ENCODE peak calls at places on chromosomes 16 and 17, in seven cellular contexts. J is HuH-7; X is stomach; D is neural crest cell; C is COR-L47; P is activated CD4-positive, alpha-beta T cell treated with anti-CD3 and anti-CD28 coated beads, Interleukin-2, amount 10 ng/mL, durations not matched to agents 7 days and 5 days; V is BJ. L is an unnamed sample.
A peak's percentile ranks its signal among the peaks of the same experiment; 100 is the strongest.

GRCh38 chr16:51268237-51268636 is 117.2 kb upstream of the SALL1 start:
- DNase-seq in P (no peak), V (no peak), J (no peak), D (no peak), X (no peak), C (no peak), L (no peak)

GRCh38 chr16:67284699-67285646 is 5.6 kb downstream of the PLEKHG4 start:
- DNase-seq in X (peak; percentile 61), V (no peak), D (peak; percentile 26), C (peak; percentile 97), J (peak; percentile 84), P (no peak), L (peak; percentile 66)

GRCh38 chr17:74754832-74755231 is 6.4 kb downstream of the NHERF1 start:
- DNase-seq in P (no peak), J (no peak), V (no peak), C (no peak), D (no peak), X (no peak), L (no peak)

GRCh38 chr17:55407641-55408566 is 13.7 kb downstream of the MMD start:
- DNase-seq in D (no peak), P (no peak), C (no peak), X (no peak), J (no peak), V (no peak), L (no peak)

GRCh38 chr17:80695979-80696378 is 151.3 kb downstream of the RPTOR start:
- DNase-seq in V (no peak), J (no peak), D (no peak), P (no peak), C (no peak), X (no peak), L (no peak)

GRCh38 chr16:10984509-10984908 is 40.1 kb downstream of the CLEC16A start:
- DNase-seq in P (no peak), D (no peak), C (no peak), X (no peak), J (no peak), V (no peak), L (no peak)

GRCh38 chr17:38442548-38442947 is 14.3 kb downstream of the ARHGAP23 start:
- DNase-seq in C (no peak), D (no peak), X (no peak), J (no peak), V (no peak), P (no peak), L (peak; percentile 74)

GRCh38 chr17:75979705-75980187 is 706 bp downstream of the TEN1 start:
- DNase-seq in P (no peak), X (no peak), V (no peak), C (no peak), J (no peak), D (no peak), L (no peak)

GRCh38 chr16:22210854-22211253 is 4.8 kb downstream of the EEF2K start:
- DNase-seq in C (no peak), P (no peak), D (no peak), J (no peak), X (no peak), V (no peak), L (no peak)

GRCh38 chr16:56289412-56289811 is 98.1 kb downstream of the GNAO1 start:
- DNase-seq in C (no peak), J (no peak), D (no peak), V (no peak), P (no peak), X (no peak), L (no peak)

GRCh38 chr17:48841395-48841831 is 10.6 kb downstream of the CALCOCO2 start:
- DNase-seq in J (no peak), X (no peak), P (peak; percentile 75), D (no peak), V (no peak), C (no peak), L (no peak)

GRCh38 chr17:72775237-72775636 is 317.3 kb downstream of the SLC39A11 start:
- DNase-seq in D (no peak), X (no peak), P (no peak), V (no peak), C (no peak), J (no peak), L (no peak)

GRCh38 chr16:35552763-35553162 is 2093.4 kb downstream of the TP53TG3F start:
- DNase-seq in V (no peak), P (no peak), J (no peak), X (no peak), C (no peak), D (no peak), L (no peak)

GRCh38 chr17:36469733-36470132 is 16.7 kb upstream of the ZNHIT3 start:
- DNase-seq in C (no peak), P (no peak), D (no peak), V (no peak), X (no peak), J (no peak), L (no peak)

GRCh38 chr16:23948949-23949392 is 113.2 kb downstream of the PRKCB start:
- DNase-seq in C (no peak), J (no peak), P (peak; percentile 52), X (peak; percentile 27), V (no peak), D (no peak), L (no peak)

GRCh38 chr16:12794486-12795399 is 8.9 kb downstream of the CPPED1 start:
- DNase-seq in C (no peak), V (no peak), D (no peak), J (no peak), P (no peak), X (no peak), L (no peak)

GRCh38 chr17:82065193-82065637 is 389 bp downstream of the DUS1L start:
- DNase-seq in D (no peak), C (no peak), P (peak; percentile 29), V (no peak), J (no peak), X (no peak), L (peak; percentile 65)

GRCh38 chr16:85086347-85087291 is 25.7 kb downstream of the CIBAR2 start:
- DNase-seq in X (peak; percentile 78), P (peak; percentile 82), D (peak; percentile 68), V (no peak), J (peak; percentile 99), C (peak; percentile 73), L (peak; percentile 90)

GRCh38 chr17:77474292-77474988 is 333.7 kb downstream of the SEC14L1 start:
- DNase-seq in C (no peak), D (no peak), V (no peak), P (no peak), X (no peak), J (no peak), L (no peak)

GRCh38 chr17:298791-299450 is 53.7 kb downstream of the RPH3AL start:
- DNase-seq in X (no peak), J (no peak), P (no peak), D (no peak), C (no peak), V (no peak), L (no peak)

GRCh38 chr16:87240211-87241134 is 76.7 kb downstream of the C16orf95 start:
- DNase-seq in D (no peak), C (no peak), J (no peak), V (peak; percentile 49), P (no peak), X (no peak), L (no peak)

GRCh38 chr16:77657016-77657415 is 65.3 kb upstream of the NUDT7 start:
- DNase-seq in J (peak; percentile 28), P (no peak), C (no peak), X (no peak), V (no peak), D (no peak), L (no peak)

GRCh38 chr16:49513040-49513439 is 139.4 kb downstream of the C16orf78 start:
- DNase-seq in C (peak; percentile 49), P (no peak), V (no peak), J (peak; percentile 60), X (no peak), D (no peak), L (no peak)

GRCh38 chr16:58012481-58012880 is 11.3 kb downstream of the USB1 start:
- DNase-seq in D (no peak), C (no peak), V (no peak), P (no peak), J (no peak), X (no peak), L (no peak)

GRCh38 chr17:13538841-13539411 is 62.8 kb downstream of the HS3ST3A1 start:
- DNase-seq in X (no peak), C (no peak), P (no peak), D (no peak), J (no peak), V (no peak), L (no peak)

GRCh38 chr17:68381076-68381900 is 76.0 kb downstream of the WIPI1 start:
- DNase-seq in V (peak; percentile 99), D (no peak), C (no peak), X (peak; percentile 41), J (no peak), P (no peak), L (no peak)

GRCh38 chr17:75481194-75482059 is 25.0 kb downstream of the TMEM94 start:
- DNase-seq in P (no peak), C (no peak), V (no peak), J (no peak), D (no peak), X (no peak), L (no peak)

GRCh38 chr16:23557779-23558330 is 328 bp downstream of the UBFD1 start:
- DNase-seq in D (no peak), C (no peak), P (peak; percentile 17), X (no peak), V (no peak), J (no peak), L (peak; percentile 25)

GRCh38 chr17:77127735-77128361 is 12.9 kb upstream of the SEC14L1 start:
- DNase-seq in D (no peak), X (peak; percentile 89), J (no peak), P (peak; percentile 82), C (no peak), V (no peak), L (no peak)

GRCh38 chr16:55944377-55944802 is 69.2 kb upstream of the CES5A start:
- DNase-seq in V (no peak), J (peak; percentile 26), X (peak; percentile 54), P (peak; percentile 55), C (peak; percentile 59), D (peak; percentile 81), L (peak; percentile 14)

GRCh38 chr16:68884391-68884790 is 41.1 kb downstream of the TANGO6 start:
- DNase-seq in X (no peak), C (no peak), V (no peak), D (no peak), P (no peak), J (no peak), L (no peak)

GRCh38 chr16:2233872-2234812 is 2.1 kb upstream of the DNASE1L2 start:
- DNase-seq in J (no peak), P (no peak), C (peak; percentile 61), V (no peak), D (no peak), X (no peak), L (no peak)

GRCh38 chr16:54107803-54108202 is 178.8 kb downstream of the IRX3 start:
- DNase-seq in P (no peak), C (no peak), J (no peak), X (no peak), D (no peak), V (no peak), L (no peak)

GRCh38 chr17:8123695-8124349 is at the start of gene HES7:
- DNase-seq in C (no peak), P (no peak), X (no peak), D (peak; percentile 16), J (peak; percentile 60), V (no peak), L (no peak)

GRCh38 chr16:27495191-27495590 is 54.5 kb downstream of the GTF3C1 start:
- DNase-seq in V (peak; percentile 42), C (no peak), X (no peak), D (no peak), J (no peak), P (no peak), L (no peak)

GRCh38 chr17:51256101-51256500 is 3.7 kb downstream of the MBTD1 start:
- DNase-seq in X (no peak), J (peak; percentile 43), V (no peak), D (no peak), P (no peak), C (no peak), L (no peak)

GRCh38 chr16:83888672-83889044 is 10.3 kb upstream of the MLYCD start:
- DNase-seq in D (no peak), P (no peak), V (no peak), J (no peak), X (no peak), C (no peak), L (no peak)

L was measured in H54.